ENCODE peak calls at places on chromosomes 16 and 17, in seven cellular contexts. N is upper lobe of left lung, M is AG09319, X is dorsolateral prefrontal cortex, H is AG04450, P is GM12865, Y is tibial artery. O is an unnamed sample.

GRCh38 chr17:8468109-8468508 is 32.4 kb downstream of the NDEL1 start:
- DNase-seq in N (no peak), M (no peak), X (no peak), H (no peak), P (no peak), Y (no peak), O (no peak)

GRCh38 chr17:74177018-74177450 is 26.4 kb upstream of the RPL38 start:
- DNase-seq in N (no peak), M (no peak), X (peak), H (no peak), P (no peak), Y (no peak), O (no peak)

GRCh38 chr17:72122668-72123495 is 2.1 kb downstream of the SOX9 start:
- DNase-seq in N (no peak), M (no peak), X (peak), H (no peak), P (peak), Y (peak), O (peak)

GRCh38 chr16:29686740-29687327 is 7.9 kb downstream of the QPRT start:
- DNase-seq in N (no peak), M (no peak), X (no peak), H (no peak), P (no peak), Y (no peak), O (no peak)

GRCh38 chr16:11824362-11824761 is 27.0 kb downstream of the RSL1D1 start:
- DNase-seq in N (peak), M (no peak), X (no peak), H (no peak), P (no peak), Y (peak), O (no peak)

GRCh38 chr17:29862951-29863350 is 67.1 kb downstream of the SSH2 start:
- DNase-seq in N (no peak), M (no peak), X (no peak), H (no peak), P (no peak), Y (no peak), O (no peak)

GRCh38 chr17:82080048-82080788 is 14.6 kb upstream of the DUS1L start:
- DNase-seq in N (no peak), M (no peak), X (no peak), H (no peak), P (no peak), Y (no peak), O (no peak)

GRCh38 chr17:77189148-77189547 is 48.4 kb downstream of the SEC14L1 start:
- DNase-seq in N (no peak), M (no peak), X (no peak), H (no peak), P (peak), Y (no peak), O (no peak)

GRCh38 chr17:61650749-61651148 is 59.7 kb upstream of the NACA2 start:
- DNase-seq in N (no peak), M (no peak), X (no peak), H (no peak), P (no peak), Y (no peak), O (no peak)

GRCh38 chr17:7186241-7186640 is 7.1 kb upstream of the ASGR1 start:
- DNase-seq in N (no peak), M (no peak), X (no peak), H (no peak), P (no peak), Y (no peak), O (no peak)
- TF ChIP-seq CTCF in N (no peak), M (peak), X (no peak), H (peak), P (peak), Y (no peak), O (peak)

DNA sequence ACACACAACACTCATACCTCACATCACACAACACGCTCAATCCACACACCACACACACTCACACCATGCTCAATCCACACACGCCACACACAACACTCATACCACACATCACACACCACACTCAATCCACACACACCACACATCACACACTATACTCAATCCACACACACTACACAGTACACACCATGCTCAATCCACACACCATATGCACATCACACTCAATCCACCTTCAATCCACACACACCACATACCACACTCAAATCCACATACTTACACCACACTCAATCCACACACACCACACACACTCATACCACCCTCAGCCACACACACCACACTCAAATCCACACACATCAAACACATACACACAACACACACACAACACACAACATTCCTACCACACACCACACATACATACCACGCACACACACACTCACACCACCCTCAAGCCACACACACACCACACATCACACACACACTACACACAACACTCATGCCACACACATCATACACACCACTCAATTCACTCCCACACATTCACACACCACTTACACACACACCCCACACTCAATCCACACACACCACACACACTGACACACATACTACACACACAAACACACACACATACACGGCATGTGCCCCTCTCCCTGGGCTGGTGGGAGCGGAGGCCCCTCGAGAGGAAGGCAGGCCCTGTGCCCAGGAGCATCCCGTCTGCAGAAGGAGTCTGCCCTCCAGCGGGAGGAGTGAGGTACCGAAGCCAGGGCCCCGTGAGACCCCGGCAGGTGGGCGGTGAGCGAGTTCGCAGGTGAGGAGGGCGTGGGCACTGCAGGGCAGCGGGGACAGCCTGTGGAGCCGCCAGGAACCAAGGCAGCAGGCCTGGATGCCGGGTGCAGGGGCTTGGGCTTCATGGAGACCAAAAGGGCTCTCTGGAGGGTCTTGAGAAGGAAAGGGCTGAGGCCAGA is 33.1 kb upstream of the RPTOR start:
- DNase-seq in N (no peak), M (no peak), X (no peak), H (no peak), P (no peak), Y (no peak), O (no peak)
- TF ChIP-seq CTCF in N (no peak), M (no peak), X (no peak), H (no peak), P (no peak), Y (no peak), O (no peak)

DNA sequence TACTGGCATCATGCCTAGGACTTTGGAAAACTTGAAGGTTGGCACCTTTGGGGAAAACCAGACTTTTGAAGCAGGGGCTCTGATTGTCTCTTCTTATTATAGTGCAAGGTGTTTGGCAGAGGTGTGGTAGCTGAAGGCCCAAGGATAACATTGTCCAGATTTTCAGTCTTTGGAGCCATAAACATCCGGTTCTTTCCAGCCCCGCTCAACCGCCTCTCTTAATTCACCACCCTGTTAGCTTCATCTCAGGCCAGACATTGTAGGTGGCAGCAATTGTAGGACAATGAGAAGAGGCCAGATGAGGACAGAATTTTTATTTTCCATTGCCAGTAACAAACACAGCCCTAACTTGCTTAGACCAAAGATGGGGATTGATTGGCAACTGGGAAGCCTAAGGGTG is 649.8 kb downstream of the MAF start:
- DNase-seq in N (no peak), M (no peak), X (no peak), H (no peak), P (no peak), Y (no peak), O (no peak)
- TF ChIP-seq CTCF in N (no peak), M (no peak), X (no peak), H (no peak), P (no peak), Y (no peak), O (no peak)

DNA sequence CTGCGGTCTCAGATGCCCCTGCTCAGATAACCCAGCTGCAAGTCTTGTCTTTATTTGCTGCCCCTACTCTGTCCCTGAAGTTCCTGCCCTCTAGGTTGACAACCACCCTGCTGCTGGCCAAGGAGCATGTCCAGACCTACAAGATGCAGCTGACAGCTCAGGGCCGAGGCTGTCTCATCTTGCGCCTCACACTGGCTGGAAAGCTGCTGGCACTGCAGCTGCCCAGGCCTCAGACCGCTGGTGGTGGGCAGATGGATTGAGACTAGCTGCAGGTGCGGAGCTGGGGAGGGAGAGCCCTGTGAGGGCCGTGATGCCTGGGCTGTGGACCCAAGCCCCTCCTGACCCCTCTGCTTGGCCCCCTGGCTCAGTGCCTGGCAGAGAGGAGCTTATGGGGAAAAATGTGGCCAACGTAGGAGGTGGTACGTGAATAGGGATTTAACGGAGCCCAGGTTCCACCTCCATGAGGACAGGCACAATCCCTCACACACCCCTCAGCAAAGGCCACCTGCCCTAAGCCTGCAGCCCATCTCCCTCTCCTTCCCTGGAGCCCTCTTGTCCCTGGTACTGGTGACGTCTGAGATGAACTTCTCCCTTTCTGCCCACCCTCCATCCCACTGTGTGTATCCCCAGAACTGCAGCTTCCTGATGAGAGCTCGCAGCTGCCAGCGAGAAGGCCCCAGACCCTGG is 8.3 kb upstream of the GALK1 start:
- DNase-seq in N (no peak), M (no peak), X (no peak), H (no peak), P (no peak), Y (no peak), O (no peak)
- TF ChIP-seq CTCF in N (no peak), M (no peak), X (no peak), H (no peak), P (no peak), Y (no peak), O (no peak)

DNA sequence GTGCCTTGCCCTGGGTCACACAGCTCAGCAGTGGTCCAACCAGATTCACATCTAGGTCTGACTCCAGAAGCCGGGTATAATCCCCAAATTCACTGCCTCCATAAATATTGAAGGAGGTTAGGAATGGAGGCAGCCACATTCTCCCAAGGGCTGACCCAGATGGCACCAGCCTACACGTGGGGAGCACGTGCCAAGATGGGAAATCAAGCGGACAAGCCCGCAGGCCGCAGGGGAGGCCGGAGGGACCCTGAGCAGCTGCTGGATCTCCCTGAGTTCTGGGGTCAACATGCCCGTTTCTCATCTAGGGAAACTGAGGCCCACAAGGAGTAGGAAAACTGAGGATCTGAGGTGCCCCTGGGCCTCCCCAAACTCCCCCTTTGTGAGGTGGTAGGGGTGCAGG is 32.2 kb upstream of the CNEP1R1 start:
- DNase-seq in N (no peak), M (no peak), X (no peak), H (no peak), P (no peak), Y (no peak), O (no peak)
- TF ChIP-seq CTCF in N (no peak), M (no peak), X (no peak), H (no peak), P (no peak), Y (no peak), O (no peak)